ENCODE peak calls at places on chromosomes 4 and X, in eight cellular contexts. N is bronchial epithelial cell; G is stomach; Z is left ventricle myocardium inferior; E is B cell; V is choroid plexus epithelial cell; U is CD8-positive, alpha-beta T cell; X is progenitor cell of endocrine pancreas. O is an unnamed sample.
A peak's percentile ranks its signal among the peaks of the same experiment; 100 is the strongest.

GRCh38 chr4:149889976-149890375 is 74.3 kb upstream of the IQCM start:
- DNase-seq in N (no peak), G (no peak), Z (no peak), E (no peak), V (no peak), U (no peak), X (no peak), O (no peak)

GRCh38 chr4:168408620-168409019 is 71.7 kb downstream of the DDX60L start:
- DNase-seq in N (peak; percentile 80), G (no peak), Z (peak; percentile 48), E (no peak), V (peak; percentile 92), U (no peak), X (no peak), O (no peak)

GRCh38 chr4:115233600-115233999 is 120.2 kb upstream of the NDST4 start:
- DNase-seq in N (no peak), G (no peak), Z (no peak), E (no peak), V (no peak), U (no peak), X (no peak), O (no peak)

GRCh38 chrX:70755850-70756249 is 152.7 kb downstream of the TEX11 start:
- DNase-seq in N (no peak), G (no peak), Z (no peak), E (no peak), V (no peak), U (peak; percentile 20), X (no peak), O (no peak)

GRCh38 chrX:17710836-17711235 is 26.5 kb upstream of the SCML1 start:
- DNase-seq in N (no peak), G (no peak), Z (no peak), E (no peak), V (no peak), U (no peak), X (no peak), O (no peak)

GRCh38 chr4:80989921-80990544 is 40.5 kb upstream of the BMP3 start:
- DNase-seq in N (peak; percentile 65), G (no peak), Z (no peak), E (peak; percentile 8), V (peak; percentile 85), U (no peak), X (no peak), O (no peak)

GRCh38 chrX:44908198-44908597 is 35.2 kb downstream of the KDM6A start:
- DNase-seq in N (peak; percentile 15), G (no peak), Z (no peak), E (no peak), V (peak; percentile 13), U (no peak), X (no peak), O (no peak)

GRCh38 chr4:66911898-66912297 is 633.4 kb downstream of the CENPC start:
- DNase-seq in N (peak; percentile 70), G (no peak), Z (no peak), E (no peak), V (peak; percentile 54), U (no peak), X (no peak), O (no peak)

GRCh38 chrX:121085612-121086010 is 38.2 kb downstream of the GLUD2 start:
- DNase-seq in N (no peak), G (no peak), Z (no peak), E (no peak), V (no peak), U (no peak), X (no peak), O (no peak)

GRCh38 chrX:44974462-44974861 is 101.5 kb downstream of the KDM6A start:
- DNase-seq in N (peak; percentile 84), G (no peak), Z (no peak), E (no peak), V (peak; percentile 33), U (no peak), X (no peak), O (no peak)

GRCh38 chr4:141899541-141899940 is 263.2 kb downstream of the IL15 start:
- DNase-seq in N (no peak), G (no peak), Z (no peak), E (no peak), V (no peak), U (no peak), X (no peak), O (no peak)

GRCh38 chr4:186839122-186840037 is 115.7 kb upstream of the FAT1 start:
- DNase-seq in N (peak; percentile 50), G (no peak), Z (no peak), E (no peak), V (peak; percentile 91), U (no peak), X (no peak), O (no peak)

GRCh38 chrX:427812-428725 is 41.4 kb upstream of the PPP2R3B start:
- DNase-seq in N (no peak), G (no peak), Z (no peak), E (no peak), V (peak; percentile 41), U (no peak), X (peak; percentile 28), O (no peak)

GRCh38 chr4:99655315-99656081 is 2.1 kb downstream of the C4orf54 start:
- DNase-seq in N (peak; percentile 91), G (peak; percentile 56), Z (peak; percentile 57), E (no peak), V (peak; percentile 31), U (no peak), X (no peak), O (no peak)

GRCh38 chr4:9984621-9985020 is 36.7 kb downstream of the SLC2A9 start:
- DNase-seq in N (no peak), G (no peak), Z (no peak), E (no peak), V (no peak), U (no peak), X (no peak), O (no peak)

GRCh38 chr4:183638436-183638835 is 20.5 kb downstream of the RWDD4 start:
- DNase-seq in N (peak; percentile 60), G (no peak), Z (no peak), E (no peak), V (peak; percentile 47), U (no peak), X (no peak), O (no peak)

GRCh38 chr4:185357220-185357619 is 38.5 kb downstream of the LRP2BP start:
- DNase-seq in N (no peak), G (no peak), Z (no peak), E (no peak), V (peak; percentile 16), U (no peak), X (no peak), O (no peak)

GRCh38 chr4:128854433-128854832 is 44.9 kb downstream of the JADE1 start:
- DNase-seq in N (no peak), G (no peak), Z (no peak), E (no peak), V (peak; percentile 82), U (no peak), X (no peak), O (no peak)

GRCh38 chr4:23717528-23718248 is 172.2 kb downstream of the PPARGC1A start:
- DNase-seq in N (peak; percentile 36), G (no peak), Z (no peak), E (no peak), V (peak; percentile 28), U (no peak), X (no peak), O (no peak)

GRCh38 chr4:36502350-36502749 is 220.9 kb downstream of the DTHD1 start:
- DNase-seq in N (peak; percentile 76), G (no peak), Z (no peak), E (no peak), V (no peak), U (no peak), X (no peak), O (no peak)

GRCh38 chr4:123671633-123672404 is 275.2 kb downstream of the SPRY1 start:
- DNase-seq in N (no peak), G (no peak), Z (no peak), E (no peak), V (no peak), U (no peak), X (no peak), O (no peak)

GRCh38 chrX:45070116-45071007 is 130.3 kb downstream of the DIPK2B start:
- DNase-seq in N (peak; percentile 44), G (no peak), Z (no peak), E (no peak), V (peak; percentile 75), U (no peak), X (no peak), O (no peak)

GRCh38 chr4:122827258-122827887 is 742 bp downstream of the FGF2 start:
- DNase-seq in N (no peak), G (peak; percentile 26), Z (peak; percentile 42), E (peak; percentile 75), V (peak; percentile 39), U (no peak), X (peak; percentile 19), O (peak; percentile 25)

DNA sequence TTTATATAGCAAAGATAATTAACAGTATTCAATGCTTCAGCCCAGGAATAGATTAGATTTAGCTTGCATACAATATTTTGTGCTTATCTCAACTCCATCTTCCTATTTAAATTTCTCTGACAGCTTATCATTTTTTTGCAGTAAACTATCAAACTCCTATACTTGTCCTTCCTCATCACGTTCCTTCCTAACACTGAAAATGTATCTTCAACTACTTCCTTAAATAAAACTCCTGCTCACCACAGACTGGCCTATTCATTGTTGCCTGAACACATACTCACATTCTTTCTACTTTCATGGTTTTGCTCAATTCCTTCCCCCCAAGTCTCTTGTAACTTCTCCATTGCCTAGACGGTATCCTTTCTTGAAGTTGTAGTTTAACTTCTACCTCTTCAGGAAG is 28.5 kb upstream of the PTPN13 start:
- DNase-seq in N (no peak), G (no peak), Z (no peak), E (no peak), V (no peak), U (no peak), X (no peak), O (no peak)
- TF ChIP-seq CTCF in N (no peak), G (no peak), Z (no peak), E (no peak), V (no peak), U (no peak), X (no peak), O (no peak)

DNA sequence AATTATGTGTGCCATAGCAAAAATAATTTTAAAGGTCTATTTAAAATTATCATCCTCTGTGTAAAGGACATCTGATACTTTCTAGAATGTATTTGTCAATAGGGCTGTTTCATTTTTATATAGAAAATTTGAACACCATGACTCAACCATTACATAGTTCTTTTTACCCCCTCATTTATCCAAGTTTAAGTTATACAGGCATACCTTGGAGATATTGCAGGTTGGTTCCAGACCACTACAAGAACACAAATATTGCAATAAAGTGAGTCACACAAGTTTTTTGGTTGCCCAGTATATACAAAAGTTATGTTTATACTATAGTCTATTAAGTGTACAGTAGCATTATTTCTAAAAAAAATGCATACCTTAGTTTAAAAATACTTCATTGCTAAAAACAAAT is 130.4 kb downstream of the MSL3 start:
- DNase-seq in N (peak; percentile 59), G (no peak), Z (no peak), E (no peak), V (no peak), U (no peak), X (no peak), O (no peak)
- TF ChIP-seq CTCF in N (no peak), G (no peak), Z (no peak), E (no peak), V (no peak), U (no peak), X (no peak), O (no peak)

GRCh38 chr4:6427439-6428090 is 44.8 kb downstream of the PPP2R2C start:
- DNase-seq in N (no peak), G (no peak), Z (no peak), E (no peak), V (no peak), U (no peak), X (no peak), O (no peak)
- TF ChIP-seq CTCF in N (no peak), G (no peak), Z (no peak), E (no peak), V (no peak), U (no peak), X (peak; percentile 9), O (no peak)

GRCh38 chr4:144575181-144575580 is 70.8 kb upstream of the HHIP start:
- DNase-seq in N (no peak), G (no peak), Z (no peak), E (no peak), V (no peak), U (no peak), X (no peak), O (no peak)
- TF ChIP-seq CTCF in N (no peak), G (no peak), Z (no peak), E (no peak), V (peak; percentile 34), U (no peak), X (no peak), O (no peak)

O was measured in natural killer cell.